ENCODE peak calls at places on chromosomes 3 and 15, in ten cellular contexts. B, Y, N, R, E, V, X, H, T and O are unnamed samples.

GRCh38 chr15:100572362-100572983 is 29.5 kb downstream of the LINS1 start:
- DNase-seq in B (no peak), Y (no peak), N (peak), R (no peak), E (no peak), V (peak), X (peak), H (peak), T (peak), O (no peak)

GRCh38 chr3:194023501-194024280 is 112.3 kb upstream of the HES1 start:
- DNase-seq in B (no peak), Y (no peak), N (no peak), R (no peak), E (no peak), V (no peak), X (no peak), H (no peak), T (no peak), O (no peak)

GRCh38 chr3:157626817-157627216 is 123.6 kb upstream of the VEPH1 start:
- DNase-seq in B (no peak), Y (no peak), N (no peak), R (no peak), E (no peak), V (no peak), X (no peak), H (no peak), T (peak), O (no peak)

GRCh38 chr15:41607033-41607432 is 48.0 kb downstream of the TYRO3 start:
- DNase-seq in B (no peak), Y (no peak), N (no peak), R (no peak), E (no peak), V (peak), X (peak), H (peak), T (peak), O (no peak)

GRCh38 chr3:149390772-149391212 is 13.3 kb upstream of the TM4SF1 start:
- DNase-seq in B (no peak), Y (no peak), N (no peak), R (no peak), E (no peak), V (no peak), X (peak), H (no peak), T (peak), O (no peak)

GRCh38 chr15:90160781-90161727 is 40.1 kb upstream of the SEMA4B start:
- DNase-seq in B (no peak), Y (peak), N (peak), R (no peak), E (no peak), V (no peak), X (no peak), H (no peak), T (peak), O (no peak)

GRCh38 chr3:105473521-105474223 is 107.0 kb downstream of the ALCAM start:
- DNase-seq in B (no peak), Y (no peak), N (no peak), R (no peak), E (no peak), V (peak), X (peak), H (peak), T (peak), O (no peak)

GRCh38 chr15:82978438-82978837 is 7.6 kb upstream of the RAMAC start:
- DNase-seq in B (no peak), Y (no peak), N (no peak), R (no peak), E (no peak), V (no peak), X (no peak), H (no peak), T (no peak), O (no peak)

GRCh38 chr3:62242846-62243245 is 130.5 kb downstream of the FEZF2 start:
- DNase-seq in B (no peak), Y (no peak), N (peak), R (no peak), E (no peak), V (no peak), X (no peak), H (no peak), T (no peak), O (no peak)

GRCh38 chr3:64291345-64291744 is 66.1 kb upstream of the PRICKLE2 start:
- DNase-seq in B (no peak), Y (no peak), N (no peak), R (no peak), E (no peak), V (peak), X (peak), H (peak), T (peak), O (no peak)

GRCh38 chr15:80904941-80905532 is 84.6 kb downstream of the MESD start:
- DNase-seq in B (no peak), Y (no peak), N (peak), R (no peak), E (no peak), V (peak), X (no peak), H (no peak), T (no peak), O (no peak)

GRCh38 chr3:20280257-20280656 is 94.3 kb upstream of the SGO1 start:
- DNase-seq in B (no peak), Y (no peak), N (peak), R (no peak), E (no peak), V (no peak), X (no peak), H (no peak), T (no peak), O (no peak)

GRCh38 chr3:169112153-169112892 is 551.2 kb downstream of the MECOM start:
- DNase-seq in B (no peak), Y (no peak), N (no peak), R (no peak), E (no peak), V (peak), X (peak), H (peak), T (peak), O (no peak)

GRCh38 chr3:136990826-136991225 is 33.0 kb downstream of the IL20RB start:
- DNase-seq in B (no peak), Y (no peak), N (no peak), R (no peak), E (no peak), V (no peak), X (no peak), H (no peak), T (peak), O (no peak)

GRCh38 chr3:126308394-126309125 is 48.6 kb downstream of the KLF15 start:
- DNase-seq in B (no peak), Y (no peak), N (peak), R (no peak), E (no peak), V (no peak), X (no peak), H (no peak), T (no peak), O (no peak)

GRCh38 chr3:140493271-140493670 is 184.6 kb upstream of the TRIM42 start:
- DNase-seq in B (no peak), Y (no peak), N (no peak), R (no peak), E (no peak), V (no peak), X (no peak), H (no peak), T (peak), O (no peak)

GRCh38 chr3:183312433-183312832 is 59.4 kb downstream of the B3GNT5 start:
- DNase-seq in B (no peak), Y (no peak), N (no peak), R (no peak), E (no peak), V (no peak), X (no peak), H (no peak), T (peak), O (no peak)

GRCh38 chr3:138284957-138285477 is 44.6 kb downstream of the NME9 start:
- DNase-seq in B (no peak), Y (no peak), N (peak), R (no peak), E (no peak), V (no peak), X (peak), H (no peak), T (no peak), O (no peak)
- TF ChIP-seq CTCF in B (no peak), Y (no peak), N (peak), R (no peak), E (no peak), V (peak), X (no peak), H (no peak), T (peak), O (no peak)

GRCh38 chr3:50154476-50154839 is 666 bp upstream of the SEMA3F start:
- DNase-seq in B (no peak), Y (no peak), N (peak), R (no peak), E (no peak), V (no peak), X (no peak), H (no peak), T (no peak), O (no peak)
- TF ChIP-seq CTCF in B (no peak), Y (peak), N (no peak), R (no peak), E (peak), V (no peak), X (no peak), H (no peak), T (peak), O (no peak)

GRCh38 chr15:40440300-40441011 is at the start of gene BAHD1:
- DNase-seq in B (peak), Y (peak), N (peak), R (peak), E (peak), V (peak), X (peak), H (peak), T (peak), O (peak)

GRCh38 chr15:40443255-40443654 is 2.5 kb downstream of the BAHD1 start:
- DNase-seq in B (no peak), Y (no peak), N (no peak), R (no peak), E (no peak), V (no peak), X (no peak), H (no peak), T (no peak), O (no peak)

GRCh38 chr15:40441012-40441735 is 421 bp downstream of the BAHD1 start:
- DNase-seq in B (no peak), Y (no peak), N (peak), R (no peak), E (no peak), V (no peak), X (no peak), H (no peak), T (no peak), O (no peak)

GRCh38 chr15:40443846-40444245 is 3.1 kb downstream of the BAHD1 start:
- DNase-seq in B (no peak), Y (no peak), N (no peak), R (no peak), E (no peak), V (no peak), X (no peak), H (no peak), T (no peak), O (no peak)

GRCh38 chr15:40441736-40442531 is 1.2 kb downstream of the BAHD1 start:
- DNase-seq in B (no peak), Y (peak), N (peak), R (no peak), E (peak), V (no peak), X (no peak), H (no peak), T (no peak), O (no peak)
- TF ChIP-seq CTCF in B (no peak), Y (peak), N (no peak), R (peak), E (no peak), V (peak), X (no peak), H (no peak), T (no peak), O (no peak)

GRCh38 chr3:186268616-186269448 is 93.2 kb downstream of the DGKG start:
- DNase-seq in B (no peak), Y (no peak), N (peak), R (no peak), E (no peak), V (peak), X (peak), H (peak), T (peak), O (no peak)
- TF ChIP-seq CTCF in B (no peak), Y (no peak), N (peak), R (no peak), E (peak), V (peak), X (peak), H (peak), T (peak), O (no peak)

DNA sequence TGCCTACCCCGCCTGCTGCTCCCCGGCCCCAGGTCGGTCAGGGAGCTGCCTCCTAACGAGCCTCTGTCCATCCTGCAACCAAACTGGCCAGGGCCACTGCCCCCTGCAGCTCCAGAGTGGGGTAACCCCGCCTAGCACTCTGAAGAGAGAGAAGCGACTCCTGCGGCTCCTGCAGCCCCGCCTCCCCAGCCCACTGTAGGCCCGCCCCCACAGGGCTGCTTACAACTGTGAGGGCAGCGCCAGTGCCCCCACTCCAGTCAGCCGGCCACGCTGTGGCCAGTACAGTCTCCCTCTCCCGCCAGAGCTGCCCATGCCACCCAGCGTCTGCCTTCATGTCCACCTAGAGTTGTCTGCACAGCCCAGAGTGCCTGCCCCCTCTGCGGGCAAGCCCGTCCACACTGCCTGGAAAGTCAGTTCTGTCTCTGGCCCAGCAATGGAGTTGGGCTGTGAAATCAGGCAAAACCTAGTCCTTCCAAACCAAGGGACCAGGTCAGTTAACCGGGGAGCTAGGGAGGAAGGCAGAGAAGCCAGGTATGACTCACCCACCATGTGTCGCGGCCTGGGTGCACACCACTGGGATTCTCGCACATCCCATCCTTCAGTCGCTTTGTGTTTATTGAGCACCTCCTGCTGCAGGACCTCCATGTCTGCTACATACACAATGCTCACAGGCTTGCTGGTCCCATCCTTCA is 2.4 kb downstream of the UCN2 start:
- DNase-seq in B (no peak), Y (peak), N (peak), R (no peak), E (peak), V (peak), X (peak), H (peak), T (no peak), O (peak)
- TF ChIP-seq CTCF in B (no peak), Y (no peak), N (peak), R (no peak), E (peak), V (peak), X (peak), H (peak), T (no peak), O (no peak)

GRCh38 chr3:71927505-71928066 is 142.6 kb upstream of the PROK2 start:
- DNase-seq in B (no peak), Y (no peak), N (no peak), R (no peak), E (no peak), V (no peak), X (no peak), H (no peak), T (no peak), O (no peak)

GRCh38 chr3:71926690-71927089 is 141.7 kb upstream of the PROK2 start:
- DNase-seq in B (no peak), Y (no peak), N (peak), R (no peak), E (no peak), V (no peak), X (no peak), H (no peak), T (no peak), O (no peak)

GRCh38 chr3:71924721-71925120 is 139.8 kb upstream of the PROK2 start:
- DNase-seq in B (no peak), Y (no peak), N (no peak), R (no peak), E (no peak), V (no peak), X (no peak), H (no peak), T (no peak), O (no peak)

GRCh38 chr3:71928215-71928614 is 143.3 kb upstream of the PROK2 start:
- DNase-seq in B (no peak), Y (no peak), N (no peak), R (no peak), E (no peak), V (no peak), X (no peak), H (no peak), T (no peak), O (no peak)

GRCh38 chr3:71926242-71926560 is 141.3 kb upstream of the PROK2 start:
- DNase-seq in B (no peak), Y (no peak), N (peak), R (no peak), E (peak), V (peak), X (peak), H (peak), T (peak), O (no peak)
- TF ChIP-seq CTCF in B (no peak), Y (peak), N (peak), R (peak), E (peak), V (peak), X (no peak), H (peak), T (peak), O (no peak)

DNA sequence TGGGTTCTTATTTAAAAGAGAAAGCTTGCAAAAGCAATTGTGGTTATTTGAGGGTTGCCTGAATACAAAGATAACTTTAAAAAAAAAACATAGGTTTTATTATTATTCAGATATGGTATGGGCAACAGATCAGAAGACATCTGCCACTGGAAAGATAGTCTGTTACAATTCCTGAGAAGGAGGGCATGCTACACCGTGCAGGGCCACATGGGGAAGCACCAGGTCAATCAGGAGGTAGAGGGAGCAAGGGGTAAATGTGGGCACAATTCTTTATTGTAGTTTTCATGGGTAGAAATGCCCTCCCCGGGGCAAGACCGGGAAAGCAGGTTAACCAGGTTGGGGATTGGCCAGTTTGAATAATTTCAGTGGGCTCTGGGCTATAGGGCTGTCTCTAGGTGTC is 46.5 kb downstream of the BBS4 start:
- DNase-seq in B (no peak), Y (no peak), N (peak), R (no peak), E (no peak), V (no peak), X (no peak), H (no peak), T (no peak), O (no peak)
- TF ChIP-seq CTCF in B (no peak), Y (no peak), N (peak), R (no peak), E (no peak), V (no peak), X (no peak), H (no peak), T (no peak), O (no peak)

DNA sequence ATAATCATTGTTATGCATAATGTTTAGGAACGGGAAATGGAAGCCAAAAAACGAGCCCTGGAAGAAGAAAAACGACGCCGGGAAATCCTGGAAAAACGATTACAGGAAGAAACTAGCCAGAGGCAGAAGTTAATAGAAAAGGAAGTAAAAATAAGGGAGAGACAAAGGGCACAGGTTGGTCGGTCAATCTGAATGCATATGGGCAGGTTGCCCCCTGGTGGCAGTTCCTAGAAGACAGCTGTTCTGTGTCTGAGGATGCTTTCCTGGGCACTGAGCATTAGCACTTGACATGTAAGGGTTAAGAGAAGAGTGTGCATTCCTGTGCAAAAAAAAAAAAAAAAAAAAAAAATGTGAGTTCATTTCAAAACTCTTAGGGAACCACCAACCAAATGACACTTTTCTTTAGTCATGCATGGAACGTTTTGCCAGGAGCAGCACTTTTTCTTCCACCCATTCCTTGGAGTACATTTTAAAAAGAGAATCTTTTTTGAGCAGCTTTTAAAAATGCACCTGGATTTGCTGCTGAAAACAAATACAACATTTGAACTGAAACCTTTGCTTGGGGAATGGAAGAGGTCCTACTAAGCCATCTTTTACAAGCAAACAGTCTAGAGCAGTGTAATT is 11.1 kb upstream of the ABHD10 start:
- DNase-seq in B (peak), Y (peak), N (peak), R (peak), E (peak), V (peak), X (peak), H (peak), T (peak), O (peak)
- TF ChIP-seq CTCF in B (peak), Y (peak), N (peak), R (peak), E (peak), V (peak), X (peak), H (peak), T (peak), O (peak)

GRCh38 chr3:171875923-171876412 is 32.8 kb downstream of the TMEM212 start:
- DNase-seq in B (no peak), Y (no peak), N (no peak), R (no peak), E (no peak), V (peak), X (peak), H (peak), T (peak), O (no peak)
- TF ChIP-seq CTCF in B (no peak), Y (no peak), N (no peak), R (no peak), E (no peak), V (no peak), X (no peak), H (no peak), T (no peak), O (no peak)

GRCh38 chr3:127366383-127366782 is 78.5 kb upstream of the PRR20G start:
- DNase-seq in B (no peak), Y (no peak), N (peak), R (no peak), E (no peak), V (peak), X (peak), H (no peak), T (no peak), O (no peak)
- TF ChIP-seq CTCF in B (no peak), Y (no peak), N (peak), R (no peak), E (no peak), V (peak), X (peak), H (peak), T (peak), O (no peak)